ENCODE peak calls at places on chromosomes 2 and 18, in seven cellular contexts. K, M, W, L, C, Z and B are unnamed samples.
A peak's percentile ranks its signal among the peaks of the same experiment; 100 is the strongest.

GRCh38 chr2:240928476-240929363 is 22.6 kb downstream of the CROCC2 start:
- DNase-seq in K (no peak), M (no peak), W (peak; percentile 14), L (no peak), C (no peak), Z (peak; percentile 13), B (peak; percentile 32)

GRCh38 chr2:216838146-216838545 is 21.7 kb downstream of the TNP1 start:
- DNase-seq in K (no peak), M (no peak), W (no peak), L (no peak), C (no peak), Z (peak; percentile 40), B (no peak)

GRCh38 chr2:19815746-19816145 is 86.0 kb downstream of the TTC32 start:
- DNase-seq in K (no peak), M (no peak), W (no peak), L (no peak), C (no peak), Z (no peak), B (no peak)

GRCh38 chr2:205612661-205613060 is 69.6 kb upstream of the NRP2 start:
- DNase-seq in K (peak; percentile 37), M (no peak), W (no peak), L (no peak), C (no peak), Z (no peak), B (no peak)

GRCh38 chr2:222819722-222820333 is 41.0 kb upstream of the ACSL3 start:
- DNase-seq in K (no peak), M (peak; percentile 17), W (no peak), L (no peak), C (no peak), Z (no peak), B (no peak)

GRCh38 chr18:57431512-57432080 is 3.6 kb upstream of the ONECUT2 start:
- DNase-seq in K (no peak), M (no peak), W (no peak), L (no peak), C (no peak), Z (no peak), B (no peak)

GRCh38 chr2:43885233-43885632 is 46.5 kb downstream of the ABCG8 start:
- DNase-seq in K (no peak), M (no peak), W (no peak), L (no peak), C (no peak), Z (no peak), B (no peak)

GRCh38 chr2:230473378-230473777 is 57.4 kb downstream of the SP100 start:
- DNase-seq in K (no peak), M (no peak), W (no peak), L (no peak), C (no peak), Z (no peak), B (no peak)

GRCh38 chr2:121046335-121046734 is 238.7 kb downstream of the TFCP2L1 start:
- DNase-seq in K (no peak), M (no peak), W (no peak), L (no peak), C (no peak), Z (no peak), B (no peak)

GRCh38 chr2:133718688-133719201 is 150.5 kb upstream of the NCKAP5 start:
- DNase-seq in K (no peak), M (peak; percentile 82), W (no peak), L (no peak), C (no peak), Z (peak; percentile 53), B (no peak)

GRCh38 chr2:114754907-114755563 is 312.6 kb downstream of the DPP10 start:
- DNase-seq in K (no peak), M (no peak), W (no peak), L (no peak), C (no peak), Z (no peak), B (no peak)

GRCh38 chr2:133303150-133303549 is 265.1 kb downstream of the NCKAP5 start:
- DNase-seq in K (no peak), M (peak; percentile 19), W (no peak), L (no peak), C (no peak), Z (no peak), B (no peak)